ENCODE peak calls at places on chromosomes 3 and 15, in five cellular contexts. Q, X, O, U and P are unnamed samples.

GRCh38 chr3:193865339-193865738 is 270.6 kb upstream of the HES1 start:
- DNase-seq in Q (no peak), X (no peak), O (no peak), U (no peak), P (no peak)

GRCh38 chr15:52804526-52805081 is 14.5 kb upstream of the ONECUT1 start:
- DNase-seq in Q (peak), X (no peak), O (no peak), U (no peak), P (no peak)

GRCh38 chr3:61947456-61947855 is 386.1 kb downstream of the PTPRG start:
- DNase-seq in Q (no peak), X (peak), O (no peak), U (no peak), P (no peak)

GRCh38 chr3:125120370-125121122 is 64.7 kb upstream of the HEG1 start:
- DNase-seq in Q (no peak), X (peak), O (no peak), U (no peak), P (peak)

GRCh38 chr3:52831500-52832301 is 1.2 kb upstream of the ITIH4 start:
- DNase-seq in Q (no peak), X (no peak), O (peak), U (no peak), P (peak)

GRCh38 chr3:33030802-33031201 is 66.1 kb downstream of the GLB1 start:
- DNase-seq in Q (no peak), X (no peak), O (no peak), U (no peak), P (no peak)

GRCh38 chr15:41691471-41691870 is 31.3 kb downstream of the MGA start:
- DNase-seq in Q (no peak), X (no peak), O (no peak), U (no peak), P (no peak)

GRCh38 chr15:31058236-31058962 is 43.1 kb downstream of the TRPM1 start:
- DNase-seq in Q (no peak), X (no peak), O (no peak), U (no peak), P (no peak)

GRCh38 chr3:120203016-120203415 is 82.0 kb downstream of the GPR156 start:
- DNase-seq in Q (no peak), X (peak), O (no peak), U (peak), P (peak)

GRCh38 chr3:192223815-192224214 is 503.5 kb downstream of the FGF12 start:
- DNase-seq in Q (no peak), X (no peak), O (no peak), U (no peak), P (peak)

GRCh38 chr15:98779463-98780071 is 131.2 kb downstream of the IGF1R start:
- DNase-seq in Q (peak), X (peak), O (peak), U (peak), P (peak)

GRCh38 chr3:148999806-149000205 is 8.5 kb downstream of the GYG1 start:
- DNase-seq in Q (no peak), X (no peak), O (no peak), U (no peak), P (no peak)

GRCh38 chr3:188286087-188286513 is 132.1 kb downstream of the LPP start:
- DNase-seq in Q (no peak), X (no peak), O (no peak), U (peak), P (no peak)

GRCh38 chr15:29083161-29083560 is 186.5 kb downstream of the NSMCE3 start:
- DNase-seq in Q (no peak), X (no peak), O (no peak), U (no peak), P (no peak)

GRCh38 chr3:43090238-43090637 is 15.6 kb downstream of the POMGNT2 start:
- DNase-seq in Q (no peak), X (no peak), O (no peak), U (no peak), P (no peak)

GRCh38 chr15:27492021-27492621 is 521.1 kb downstream of the GABRG3 start:
- DNase-seq in Q (no peak), X (peak), O (no peak), U (no peak), P (peak)

GRCh38 chr15:88745075-88745474 is 58.2 kb upstream of the ACAN start:
- DNase-seq in Q (no peak), X (no peak), O (no peak), U (no peak), P (no peak)

GRCh38 chr3:156455839-156456238 is 99.1 kb downstream of the SSR3 start:
- DNase-seq in Q (no peak), X (no peak), O (peak), U (no peak), P (no peak)

GRCh38 chr3:29950232-29950631 is 656.2 kb upstream of the TGFBR2 start:
- DNase-seq in Q (no peak), X (no peak), O (no peak), U (no peak), P (no peak)

GRCh38 chr15:81889480-81889871 is 156.3 kb downstream of the MEX3B start:
- DNase-seq in Q (no peak), X (no peak), O (no peak), U (no peak), P (no peak)

GRCh38 chr3:136305879-136306278 is 55.7 kb downstream of the PCCB start:
- DNase-seq in Q (no peak), X (no peak), O (no peak), U (no peak), P (no peak)

GRCh38 chr3:116667324-116667723 is 42.3 kb upstream of the TUSC7 start:
- DNase-seq in Q (no peak), X (no peak), O (no peak), U (no peak), P (no peak)

GRCh38 chr3:112781611-112782010 is 65.1 kb downstream of the CD200R1L start:
- DNase-seq in Q (no peak), X (no peak), O (no peak), U (peak), P (no peak)

GRCh38 chr3:37400355-37400754 is 226.0 kb upstream of the LRRFIP2 start:
- DNase-seq in Q (no peak), X (no peak), O (no peak), U (no peak), P (no peak)

GRCh38 chr15:44347495-44347894 is 59.0 kb downstream of the GOLM2 start:
- DNase-seq in Q (no peak), X (no peak), O (no peak), U (no peak), P (no peak)

GRCh38 chr3:182862159-182862860 is 69.0 kb downstream of the ATP11B start:
- DNase-seq in Q (no peak), X (no peak), O (no peak), U (no peak), P (no peak)

GRCh38 chr3:83934208-83935150 is 1024.3 kb upstream of the CADM2 start:
- DNase-seq in Q (no peak), X (no peak), O (no peak), U (no peak), P (no peak)

GRCh38 chr3:45145681-45146614 is at the start of gene CDCP1:
- DNase-seq in Q (no peak), X (no peak), O (peak), U (peak), P (no peak)

GRCh38 chr15:49418811-49419210 is 4.2 kb upstream of the FGF7 start:
- DNase-seq in Q (no peak), X (no peak), O (no peak), U (no peak), P (no peak)

GRCh38 chr3:120559228-120560061 is 36.7 kb upstream of the NDUFB4 start:
- DNase-seq in Q (no peak), X (peak), O (no peak), U (peak), P (peak)

GRCh38 chr15:73897441-73898261 is 24.3 kb downstream of the TBC1D21 start:
- DNase-seq in Q (no peak), X (no peak), O (peak), U (peak), P (peak)

GRCh38 chr3:66800941-66801545 is 197.1 kb upstream of the KBTBD8 start:
- DNase-seq in Q (no peak), X (no peak), O (no peak), U (no peak), P (no peak)

GRCh38 chr3:47261301-47261700 is 21.3 kb downstream of the KIF9 start:
- DNase-seq in Q (no peak), X (no peak), O (no peak), U (peak), P (no peak)

GRCh38 chr3:33256249-33256648 is 21.0 kb upstream of the FBXL2 start:
- DNase-seq in Q (no peak), X (no peak), O (no peak), U (no peak), P (no peak)

GRCh38 chr3:81910244-81910852 is 148.9 kb upstream of the GBE1 start:
- DNase-seq in Q (no peak), X (peak), O (peak), U (peak), P (peak)

GRCh38 chr15:31034152-31034551 is 42.7 kb upstream of the MTMR10 start:
- DNase-seq in Q (no peak), X (no peak), O (no peak), U (no peak), P (no peak)

GRCh38 chr3:194130211-194130610 is 5.7 kb upstream of the HES1 start:
- DNase-seq in Q (no peak), X (no peak), O (no peak), U (no peak), P (no peak)